ENCODE peak calls at places on chromosomes 4 and X, in six cellular contexts. O, X, T, J, H and Y are unnamed samples.

GRCh38 chr4:94828882-94829281 is 71.1 kb downstream of the BMPR1B start:
- DNase-seq in O (no peak), X (no peak), T (no peak), J (no peak), H (no peak), Y (no peak)

GRCh38 chrX:153667281-153667831 is 6.3 kb downstream of the PNCK start:
- DNase-seq in O (no peak), X (no peak), T (no peak), J (no peak), H (no peak), Y (no peak)

GRCh38 chr4:141807073-141807472 is 170.7 kb downstream of the IL15 start:
- DNase-seq in O (no peak), X (no peak), T (no peak), J (no peak), H (no peak), Y (no peak)

GRCh38 chr4:182143822-182144620 is 99.2 kb upstream of the TENM3 start:
- DNase-seq in O (no peak), X (peak), T (no peak), J (peak), H (no peak), Y (no peak)

GRCh38 chr4:175536852-175537453 is 275.1 kb downstream of the GPM6A start:
- DNase-seq in O (peak), X (peak), T (no peak), J (no peak), H (peak), Y (no peak)

GRCh38 chrX:118644378-118644777 is 83.0 kb upstream of the IL13RA1 start:
- DNase-seq in O (peak), X (peak), T (no peak), J (no peak), H (no peak), Y (no peak)

GRCh38 chr4:40645576-40645975 is 15.9 kb upstream of the RBM47 start:
- DNase-seq in O (no peak), X (no peak), T (no peak), J (no peak), H (no peak), Y (no peak)

GRCh38 chrX:110287605-110288004 is 30.3 kb downstream of the AMMECR1 start:
- DNase-seq in O (no peak), X (no peak), T (no peak), J (no peak), H (no peak), Y (no peak)

GRCh38 chr4:155402941-155403340 is 26.2 kb upstream of the MAP9 start:
- DNase-seq in O (no peak), X (no peak), T (no peak), J (no peak), H (no peak), Y (no peak)

GRCh38 chr4:83071116-83071515 is 36.1 kb downstream of the COPS4 start:
- DNase-seq in O (no peak), X (no peak), T (no peak), J (no peak), H (no peak), Y (no peak)

GRCh38 chr4:110163327-110164070 is 34.9 kb downstream of the ELOVL6 start:
- DNase-seq in O (no peak), X (peak), T (no peak), J (no peak), H (no peak), Y (no peak)

GRCh38 chr4:137755033-137755471 is 222.8 kb upstream of the PCDH18 start:
- DNase-seq in O (no peak), X (peak), T (no peak), J (no peak), H (no peak), Y (no peak)

DNA sequence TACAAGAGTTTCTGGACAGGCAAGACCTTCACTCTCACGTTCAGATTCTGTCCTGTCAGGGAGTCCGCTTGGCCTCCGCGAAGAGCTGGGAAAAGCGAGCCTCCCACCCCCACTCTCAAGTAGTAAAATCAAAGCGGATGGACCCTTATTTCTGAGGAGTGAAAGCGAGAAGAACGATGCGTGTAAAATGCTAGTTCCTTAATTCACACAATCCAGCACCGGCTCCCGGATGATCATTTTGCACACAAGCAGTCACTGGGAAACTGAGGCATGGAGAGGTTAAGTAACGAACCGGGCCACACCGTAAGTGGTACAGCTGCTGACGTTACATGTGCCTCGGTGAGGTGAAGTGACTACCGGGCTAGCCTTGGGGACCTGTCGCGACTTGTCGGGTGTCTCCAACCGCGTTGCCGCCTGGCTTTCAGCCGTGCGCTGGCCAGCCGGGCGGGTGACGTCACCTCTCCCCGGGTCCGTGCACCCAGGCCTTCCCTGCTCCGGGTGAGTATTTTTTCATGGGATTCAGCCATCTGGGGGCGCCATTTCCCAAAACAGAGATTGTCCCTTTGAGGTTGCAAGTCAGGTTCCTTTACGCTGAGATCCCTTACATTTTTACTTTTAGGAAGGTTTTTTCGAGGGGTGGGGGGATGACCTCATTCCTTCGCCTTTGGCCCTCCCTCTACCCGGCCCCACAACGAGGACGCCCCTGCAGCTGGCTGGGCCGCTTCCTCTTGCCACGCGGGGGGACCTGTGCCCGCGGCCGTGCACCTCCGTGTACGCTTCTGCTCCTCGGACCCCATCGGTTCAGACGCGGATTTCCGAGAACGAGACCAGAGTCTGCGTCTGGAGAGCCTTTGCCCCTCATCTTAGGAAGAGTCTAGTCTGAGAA is 3.4 kb upstream of the SFRP2 start:
- DNase-seq in O (peak), X (peak), T (peak), J (peak), H (peak), Y (no peak)
- TF ChIP-seq CTCF in O (peak), X (no peak), T (peak), J (peak), H (peak), Y (peak)

DNA sequence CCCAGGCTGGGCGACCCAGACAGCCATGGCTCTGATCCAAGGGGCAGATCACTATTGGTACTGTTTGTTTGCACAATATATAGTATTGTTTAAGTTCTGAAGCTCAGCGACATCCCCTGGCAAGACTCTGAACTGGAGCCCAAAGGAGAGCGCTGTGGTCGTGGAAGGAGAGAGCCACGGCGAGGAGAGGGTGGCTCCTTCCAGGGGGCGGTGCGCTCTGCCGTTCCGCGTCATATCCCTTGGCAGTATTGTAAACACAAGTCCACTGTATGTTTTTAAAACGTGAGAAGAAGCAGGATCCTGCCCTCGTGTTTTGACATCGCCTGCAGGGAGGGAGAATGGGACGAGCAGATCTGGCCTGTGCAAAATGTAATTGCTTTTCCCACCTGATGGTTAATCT is 185.5 kb downstream of the RAB28 start:
- DNase-seq in O (no peak), X (no peak), T (no peak), J (peak), H (no peak), Y (peak)
- TF ChIP-seq EP300 in O (no peak), X (no peak), T (no peak), J (peak), H (no peak), Y (no peak)

GRCh38 chrX:31656013-31656412 is 584.2 kb upstream of the FTHL17 start:
- DNase-seq in O (no peak), X (no peak), T (no peak), J (no peak), H (no peak), Y (no peak)

GRCh38 chrX:31649176-31649575 is 577.3 kb upstream of the FTHL17 start:
- DNase-seq in O (no peak), X (no peak), T (no peak), J (no peak), H (no peak), Y (no peak)

GRCh38 chrX:31652651-31653050 is 580.8 kb upstream of the FTHL17 start:
- DNase-seq in O (no peak), X (no peak), T (no peak), J (no peak), H (no peak), Y (no peak)

GRCh38 chrX:31658360-31658759 is 586.5 kb upstream of the FTHL17 start:
- DNase-seq in O (peak), X (peak), T (no peak), J (no peak), H (no peak), Y (no peak)

GRCh38 chrX:31653395-31653794 is 581.6 kb upstream of the FTHL17 start:
- DNase-seq in O (no peak), X (no peak), T (no peak), J (no peak), H (no peak), Y (no peak)
- H3K27ac ChIP-seq in O (no peak), X (no peak), T (no peak), J (no peak), H (no peak), Y (no peak)

GRCh38 chr4:46267866-46268265 is 122.1 kb downstream of the GABRA2 start:
- DNase-seq in O (no peak), X (no peak), T (no peak), J (no peak), H (no peak), Y (no peak)

GRCh38 chr4:46274717-46275116 is 115.2 kb downstream of the GABRA2 start:
- DNase-seq in O (peak), X (no peak), T (no peak), J (no peak), H (no peak), Y (no peak)

GRCh38 chr4:46266106-46266505 is 123.8 kb downstream of the GABRA2 start:
- DNase-seq in O (no peak), X (no peak), T (no peak), J (no peak), H (no peak), Y (no peak)

GRCh38 chr4:46270986-46271596 is 118.8 kb downstream of the GABRA2 start:
- DNase-seq in O (peak), X (peak), T (no peak), J (no peak), H (no peak), Y (no peak)
- TF ChIP-seq CTCF in O (peak), X (no peak), T (peak), J (peak), H (no peak), Y (peak)

DNA sequence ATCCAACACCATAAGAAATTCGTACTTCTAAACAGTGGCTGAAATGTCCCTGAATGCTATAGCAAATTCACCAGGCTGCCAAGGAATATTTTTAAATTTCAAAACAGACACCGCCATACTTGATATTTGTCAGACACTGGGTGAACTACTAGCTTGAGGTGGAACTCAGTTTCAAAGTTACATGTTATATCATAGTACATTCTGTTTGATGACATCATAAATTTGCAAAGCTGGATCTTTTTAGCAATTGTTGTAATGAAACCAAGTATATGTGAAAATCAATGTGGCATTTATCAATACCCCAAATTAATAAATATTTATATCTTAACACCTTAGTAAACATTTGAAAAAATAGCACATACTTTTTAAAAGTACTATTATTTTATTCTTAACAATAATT is 14.2 kb downstream of the ART3 start:
- DNase-seq in O (no peak), X (no peak), T (no peak), J (no peak), H (no peak), Y (no peak)
- TF ChIP-seq EP300 in O (no peak), X (no peak), T (no peak), J (no peak), H (no peak), Y (no peak)